ENCODE peak calls at places on chromosomes 1 and 21, in six cellular contexts. O is stimulated activated CD8-positive, alpha-beta memory T cell treated with anti-CD3 and anti-CD28 coated beads, Interleukin-2, amount 100 ng/mL, for 1 hour; K is NCI-H1105 treated with DMSO at 0.1 percent for 48 hours; F is left ventricle myocardium superior; C is iPS-NIHi11; S is HS-27A. I is an unnamed sample.

GRCh38 chr1:112877741-112878140 is 78.3 kb downstream of the SLC16A1 start:
- DNase-seq in O (no peak), K (no peak), F (no peak), C (no peak), S (no peak), I (no peak)

GRCh38 chr1:41639332-41639936 is 155.0 kb upstream of the EDN2 start:
- DNase-seq in O (no peak), K (no peak), F (no peak), C (no peak), S (no peak), I (no peak)

GRCh38 chr1:221605569-221605968 is 136.3 kb downstream of the DUSP10 start:
- DNase-seq in O (no peak), K (no peak), F (no peak), C (no peak), S (no peak), I (no peak)

GRCh38 chr1:107183011-107183410 is 42.2 kb downstream of the NTNG1 start:
- DNase-seq in O (no peak), K (no peak), F (no peak), C (no peak), S (no peak), I (no peak)

GRCh38 chr21:43775795-43776430 is at the start of gene CSTB:
- DNase-seq in O (peak), K (peak), F (peak), C (peak), S (peak), I (peak)

GRCh38 chr1:158039380-158039779 is 45.9 kb downstream of the KIRREL1 start:
- DNase-seq in O (no peak), K (no peak), F (no peak), C (no peak), S (no peak), I (no peak)

GRCh38 chr1:213162338-213162737 is 111.3 kb downstream of the RPS6KC1 start:
- DNase-seq in O (no peak), K (no peak), F (peak), C (no peak), S (no peak), I (no peak)

GRCh38 chr1:193111641-193112090 is 6.5 kb upstream of the GLRX2 start:
- DNase-seq in O (no peak), K (no peak), F (peak), C (no peak), S (peak), I (no peak)

GRCh38 chr1:38929476-38929875 is 12.2 kb downstream of the RHBDL2 start:
- DNase-seq in O (no peak), K (no peak), F (no peak), C (peak), S (no peak), I (no peak)

GRCh38 chr1:150545486-150546032 is 3.6 kb upstream of the ADAMTSL4 start:
- DNase-seq in O (no peak), K (no peak), F (no peak), C (no peak), S (no peak), I (no peak)

GRCh38 chr1:46721204-46721603 is 2.3 kb upstream of the EFCAB14 start:
- DNase-seq in O (no peak), K (no peak), F (no peak), C (no peak), S (no peak), I (no peak)

GRCh38 chr1:201468844-201469644 is at the start of gene PHLDA3:
- DNase-seq in O (no peak), K (peak), F (peak), C (peak), S (no peak), I (peak)

I was measured in GM12891.